ENCODE peak calls at places on chromosomes 3 and 15, in ten cellular contexts. I is MCF 10A; P is psoas muscle; Y is stimulated activated CD8-positive, alpha-beta memory T cell treated with anti-CD3 and anti-CD28 coated beads, Interleukin-2, amount 100 ng/mL, for 48 hours; N is Jurkat, Clone E6-1; V is uterus; X is T-helper 2 cell; M is tibial nerve; F is stomach; S is NCI-H1105 treated with DMSO at 0.1 percent for 48 hours. W is an unnamed sample.

GRCh38 chr3:39254806-39255449 is 24.9 kb downstream of the CX3CR1 start:
- DNase-seq in N (no peak), P (no peak), V (no peak), F (no peak), I (no peak), X (no peak), Y (no peak), M (no peak), S (no peak), W (no peak)

GRCh38 chr3:39592306-39592705 is 124.8 kb downstream of the MOBP start:
- DNase-seq in M (no peak), S (no peak), P (no peak), N (no peak), I (peak; percentile 23), F (no peak), Y (no peak), X (no peak), V (no peak), W (no peak)

GRCh38 chr15:57421110-57421509 is 44.8 kb downstream of the CGNL1 start:
- DNase-seq in P (no peak), I (no peak), Y (no peak), X (no peak), N (no peak), S (no peak), M (no peak), V (no peak), F (no peak), W (no peak)

GRCh38 chr3:183966361-183966791 is 51.3 kb downstream of the ABCC5 start:
- DNase-seq in S (no peak), M (no peak), Y (no peak), X (no peak), N (no peak), V (no peak), I (no peak), P (no peak), F (peak; percentile 76), W (no peak)

GRCh38 chr3:44117736-44118135 is 124.0 kb upstream of the TOPAZ1 start:
- DNase-seq in S (no peak), I (no peak), F (no peak), Y (no peak), X (no peak), V (no peak), P (no peak), M (no peak), N (no peak), W (no peak)

GRCh38 chr15:85477061-85477460 is 96.7 kb downstream of the AKAP13 start:
- DNase-seq in S (no peak), P (no peak), I (no peak), N (no peak), F (no peak), Y (no peak), M (no peak), V (no peak), X (no peak), W (no peak)

GRCh38 chr15:27730878-27731277 is 368.2 kb downstream of the OCA2 start:
- DNase-seq in N (no peak), V (no peak), M (no peak), X (no peak), F (no peak), I (no peak), Y (no peak), S (no peak), P (no peak), W (no peak)

GRCh38 chr15:69478259-69478687 is 25.7 kb downstream of the RPLP1 start:
- DNase-seq in M (no peak), S (peak; percentile 79), I (no peak), N (no peak), F (peak; percentile 68), V (peak; percentile 45), X (no peak), P (no peak), Y (peak; percentile 31), W (peak; percentile 47)

GRCh38 chr3:189712906-189713483 is 81.8 kb downstream of the TP63 start:
- DNase-seq in P (no peak), Y (no peak), S (peak; percentile 100), V (no peak), M (no peak), X (no peak), I (no peak), N (no peak), F (no peak), W (no peak)

GRCh38 chr3:53835257-53835656 is 11.0 kb downstream of the CHDH start:
- DNase-seq in M (no peak), V (no peak), S (no peak), P (no peak), F (no peak), N (no peak), I (no peak), Y (no peak), X (no peak), W (no peak)

GRCh38 chr3:50297896-50298725 is 1.1 kb downstream of the HYAL3 start:
- DNase-seq in S (no peak), N (no peak), X (no peak), V (no peak), M (no peak), I (no peak), Y (no peak), P (peak; percentile 61), F (no peak), W (no peak)

GRCh38 chr3:138933068-138933668 is 13.8 kb downstream of the FOXL2 start:
- DNase-seq in M (no peak), S (no peak), F (no peak), I (no peak), X (no peak), Y (no peak), V (no peak), P (no peak), N (no peak), W (no peak)

GRCh38 chr3:168977696-168978374 is 685.7 kb downstream of the MECOM start:
- DNase-seq in Y (no peak), F (no peak), S (no peak), X (no peak), V (no peak), I (no peak), N (no peak), P (no peak), M (no peak), W (no peak)

GRCh38 chr3:8983026-8983425 is 19.8 kb upstream of the RAD18 start:
- DNase-seq in S (no peak), Y (no peak), V (no peak), N (no peak), I (no peak), X (no peak), F (no peak), M (no peak), P (no peak), W (no peak)

GRCh38 chr3:153897025-153897723 is 224.0 kb upstream of the ARHGEF26 start:
- DNase-seq in M (no peak), P (no peak), Y (no peak), F (no peak), I (no peak), N (no peak), V (no peak), X (no peak), S (peak; percentile 42), W (no peak)

GRCh38 chr3:171157286-171157685 is 130.8 kb upstream of the SLC2A2 start:
- DNase-seq in F (no peak), V (peak; percentile 49), S (no peak), N (no peak), X (no peak), M (no peak), P (peak; percentile 76), Y (no peak), I (no peak), W (no peak)

GRCh38 chr3:38348903-38349302 is 2.3 kb downstream of the XYLB start:
- DNase-seq in I (peak; percentile 51), M (no peak), N (no peak), S (no peak), Y (no peak), X (no peak), F (no peak), P (no peak), V (no peak), W (no peak)

GRCh38 chr3:191051037-191051436 is 148.0 kb upstream of the OSTN start:
- DNase-seq in N (peak; percentile 4), X (no peak), F (no peak), V (no peak), P (no peak), I (peak; percentile 41), S (peak; percentile 64), Y (no peak), M (no peak), W (no peak)

GRCh38 chr15:79595271-79595670 is 163.1 kb downstream of the MINAR1 start:
- DNase-seq in F (no peak), N (no peak), I (no peak), V (no peak), P (no peak), Y (no peak), X (no peak), M (no peak), S (no peak), W (no peak)

GRCh38 chr15:34361278-34361677 is 5.7 kb downstream of the LPCAT4 start:
- DNase-seq in S (no peak), M (no peak), I (no peak), F (no peak), P (no peak), Y (no peak), X (no peak), V (no peak), N (no peak), W (no peak)

GRCh38 chr15:31236184-31237041 is 90.2 kb upstream of the KLF13 start:
- DNase-seq in I (peak; percentile 98), Y (no peak), V (peak; percentile 79), P (peak; percentile 67), X (no peak), N (no peak), S (peak; percentile 83), M (peak; percentile 54), F (peak; percentile 66), W (no peak)